ENCODE peak calls at places on chromosomes 3 and 15, in five cellular contexts. One of them, this sample, is unnamed.

GRCh38 chr15:69553686-69554085 is 101.1 kb downstream of the RPLP1 start:
- DNase-seq in GM10248: no peak
- DNase-seq in GM04504: no peak
- DNase-seq in AG09319: no peak
- DNase-seq in activated T-cell treated with anti-CD3 and anti-CD28 coated beads for 48 hours: no peak
- DNase-seq in this sample: no peak

GRCh38 chr15:28868744-28869143 is 17.0 kb upstream of the APBA2 start:
- DNase-seq in activated T-cell treated with anti-CD3 and anti-CD28 coated beads for 48 hours: no peak
- DNase-seq in GM10248: no peak
- DNase-seq in GM04504: no peak
- DNase-seq in AG09319: no peak
- DNase-seq in this sample: no peak

GRCh38 chr3:49353022-49353421 is 5.1 kb downstream of the GPX1 start:
- DNase-seq in GM04504: no peak
- DNase-seq in activated T-cell treated with anti-CD3 and anti-CD28 coated beads for 48 hours: no peak
- DNase-seq in GM10248: no peak
- DNase-seq in AG09319: no peak
- DNase-seq in this sample: no peak

GRCh38 chr15:25136119-25136518 is 181.3 kb downstream of the SNRPN start:
- DNase-seq in GM10248: no peak
- DNase-seq in GM04504: no peak
- DNase-seq in activated T-cell treated with anti-CD3 and anti-CD28 coated beads for 48 hours: no peak
- DNase-seq in AG09319: no peak
- DNase-seq in this sample: no peak

GRCh38 chr3:148360046-148360445 is 337.7 kb upstream of the AGTR1 start:
- DNase-seq in AG09319: peak; percentile 1
- DNase-seq in GM10248: no peak
- DNase-seq in activated T-cell treated with anti-CD3 and anti-CD28 coated beads for 48 hours: no peak
- DNase-seq in GM04504: peak; percentile 19
- DNase-seq in this sample: no peak

GRCh38 chr15:54815546-54815945 is 381.2 kb downstream of the RSL24D1 start:
- DNase-seq in activated T-cell treated with anti-CD3 and anti-CD28 coated beads for 48 hours: no peak
- DNase-seq in GM10248: no peak
- DNase-seq in AG09319: no peak
- DNase-seq in GM04504: no peak
- DNase-seq in this sample: no peak

GRCh38 chr3:112671930-112672715 is 31.2 kb upstream of the CCDC80 start:
- DNase-seq in activated T-cell treated with anti-CD3 and anti-CD28 coated beads for 48 hours: no peak
- DNase-seq in GM04504: peak; percentile 94
- DNase-seq in AG09319: peak; percentile 94
- DNase-seq in GM10248: no peak
- DNase-seq in this sample: no peak

GRCh38 chr3:185250247-185250646 is 3.6 kb downstream of the EHHADH start:
- DNase-seq in GM04504: no peak
- DNase-seq in AG09319: no peak
- DNase-seq in GM10248: no peak
- DNase-seq in activated T-cell treated with anti-CD3 and anti-CD28 coated beads for 48 hours: no peak
- DNase-seq in this sample: no peak

GRCh38 chr3:165852150-165852549 is 14.9 kb upstream of the BCHE start:
- DNase-seq in GM04504: no peak
- DNase-seq in GM10248: no peak
- DNase-seq in activated T-cell treated with anti-CD3 and anti-CD28 coated beads for 48 hours: no peak
- DNase-seq in AG09319: no peak
- DNase-seq in this sample: no peak

GRCh38 chr3:119359476-119359998 is 65.4 kb downstream of the ARHGAP31 start:
- DNase-seq in GM04504: no peak
- DNase-seq in AG09319: no peak
- DNase-seq in activated T-cell treated with anti-CD3 and anti-CD28 coated beads for 48 hours: no peak
- DNase-seq in GM10248: peak; percentile 36
- DNase-seq in this sample: no peak

GRCh38 chr3:177300039-177300833 is 103.0 kb upstream of the TBL1XR1 start:
- DNase-seq in activated T-cell treated with anti-CD3 and anti-CD28 coated beads for 48 hours: no peak
- DNase-seq in GM04504: no peak
- DNase-seq in AG09319: peak; percentile 85
- DNase-seq in GM10248: no peak
- DNase-seq in this sample: no peak

GRCh38 chr3:117217355-117217754 is 507.8 kb downstream of the TUSC7 start:
- DNase-seq in AG09319: no peak
- DNase-seq in GM04504: no peak
- DNase-seq in activated T-cell treated with anti-CD3 and anti-CD28 coated beads for 48 hours: no peak
- DNase-seq in GM10248: no peak
- DNase-seq in this sample: no peak

GRCh38 chr3:184598220-184598927 is 36.8 kb downstream of the EPHB3 start:
- DNase-seq in activated T-cell treated with anti-CD3 and anti-CD28 coated beads for 48 hours: no peak
- DNase-seq in AG09319: peak; percentile 25
- DNase-seq in GM04504: no peak
- DNase-seq in GM10248: no peak
- DNase-seq in this sample: no peak

GRCh38 chr15:96360581-96361308 is 30.2 kb downstream of the NR2F2 start:
- DNase-seq in GM04504: no peak
- DNase-seq in GM10248: no peak
- DNase-seq in activated T-cell treated with anti-CD3 and anti-CD28 coated beads for 48 hours: no peak
- DNase-seq in AG09319: no peak
- DNase-seq in this sample: no peak

This sample was measured in tibial nerve.